ENCODE peak calls at places on chromosomes 5 and 9, in ten cellular contexts. K is tibial artery, F is stomach, O is uterus, L is AG09319, N is psoas muscle, S is AG04449, E is OCI-LY7, Y is GM12865, J is type B pancreatic cell. X is an unnamed sample.

GRCh38 chr5:119048246-119048645 is 22.6 kb upstream of the DMXL1 start:
- DNase-seq in K (no peak), F (no peak), O (no peak), L (no peak), N (no peak), S (no peak), E (no peak), Y (no peak), J (no peak), X (no peak)

GRCh38 chr9:87667164-87667738 is 58.7 kb upstream of the CTSL start:
- DNase-seq in K (no peak), F (no peak), O (no peak), L (no peak), N (no peak), S (no peak), E (peak), Y (peak), J (no peak), X (no peak)

GRCh38 chr9:131516930-131517329 is 14.1 kb downstream of the UCK1 start:
- DNase-seq in K (no peak), F (no peak), O (no peak), L (no peak), N (no peak), S (no peak), E (no peak), Y (no peak), J (no peak), X (no peak)

GRCh38 chr9:6565312-6565711 is 80.2 kb downstream of the GLDC start:
- DNase-seq in K (no peak), F (no peak), O (no peak), L (no peak), N (no peak), S (no peak), E (no peak), Y (no peak), J (no peak), X (no peak)

GRCh38 chr9:114486205-114486963 is 18.9 kb downstream of the WHRN start:
- DNase-seq in K (peak), F (no peak), O (no peak), L (no peak), N (no peak), S (no peak), E (no peak), Y (no peak), J (no peak), X (no peak)

GRCh38 chr9:112065781-112066606 is 109.1 kb downstream of the SUSD1 start:
- DNase-seq in K (no peak), F (peak), O (peak), L (no peak), N (no peak), S (peak), E (no peak), Y (no peak), J (no peak), X (no peak)

GRCh38 chr5:58666598-58667595 is 84.0 kb downstream of the RAB3C start:
- DNase-seq in K (no peak), F (no peak), O (peak), L (no peak), N (no peak), S (no peak), E (no peak), Y (no peak), J (no peak), X (no peak)

GRCh38 chr9:118318770-118319443 is 614.7 kb downstream of the TLR4 start:
- DNase-seq in K (peak), F (no peak), O (no peak), L (no peak), N (peak), S (no peak), E (no peak), Y (no peak), J (no peak), X (no peak)

GRCh38 chr5:56522169-56522568 is 289.0 kb upstream of the ANKRD55 start:
- DNase-seq in K (no peak), F (no peak), O (no peak), L (no peak), N (no peak), S (no peak), E (no peak), Y (no peak), J (no peak), X (no peak)

GRCh38 chr5:138352071-138352721 is at the start of gene KDM3B:
- DNase-seq in K (peak), F (peak), O (peak), L (peak), N (peak), S (no peak), E (peak), Y (peak), J (peak), X (peak)

GRCh38 chr9:130642926-130643325 is 21.5 kb upstream of the PRDM12 start:
- DNase-seq in K (no peak), F (no peak), O (no peak), L (no peak), N (no peak), S (no peak), E (no peak), Y (no peak), J (no peak), X (no peak)

GRCh38 chr9:123960366-123960765 is 30.4 kb upstream of the DENND1A start:
- DNase-seq in K (no peak), F (no peak), O (no peak), L (no peak), N (no peak), S (no peak), E (peak), Y (peak), J (no peak), X (no peak)
- TF ChIP-seq CTCF in K (no peak), F (no peak), O (no peak), L (no peak), N (no peak), S (no peak), E (peak), Y (peak), J (no peak), X (no peak)

DNA sequence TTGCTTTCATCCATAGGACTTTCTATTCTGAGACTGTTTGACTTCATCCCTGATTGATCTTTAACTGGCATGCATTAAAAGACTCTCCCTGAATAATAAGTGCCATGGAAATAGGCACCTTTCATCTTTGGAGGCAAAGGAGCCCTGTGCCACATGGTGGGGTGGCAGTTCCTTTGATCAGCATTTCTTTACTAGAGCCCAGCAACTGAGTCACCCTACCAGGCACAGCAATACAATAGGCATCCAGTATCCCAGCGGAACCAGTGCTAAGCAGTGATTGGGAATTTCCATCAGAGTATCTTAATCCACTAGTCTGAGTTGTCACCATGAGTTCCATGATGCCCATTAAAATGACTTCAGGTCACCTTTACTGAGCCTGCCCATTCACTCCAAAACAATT is 476.1 kb upstream of the MPDZ start:
- DNase-seq in K (no peak), F (no peak), O (no peak), L (no peak), N (no peak), S (no peak), E (no peak), Y (no peak), J (no peak), X (no peak)
- TF ChIP-seq CTCF in K (no peak), F (no peak), O (no peak), L (no peak), N (no peak), S (no peak), E (no peak), Y (no peak), J (no peak), X (no peak)

DNA sequence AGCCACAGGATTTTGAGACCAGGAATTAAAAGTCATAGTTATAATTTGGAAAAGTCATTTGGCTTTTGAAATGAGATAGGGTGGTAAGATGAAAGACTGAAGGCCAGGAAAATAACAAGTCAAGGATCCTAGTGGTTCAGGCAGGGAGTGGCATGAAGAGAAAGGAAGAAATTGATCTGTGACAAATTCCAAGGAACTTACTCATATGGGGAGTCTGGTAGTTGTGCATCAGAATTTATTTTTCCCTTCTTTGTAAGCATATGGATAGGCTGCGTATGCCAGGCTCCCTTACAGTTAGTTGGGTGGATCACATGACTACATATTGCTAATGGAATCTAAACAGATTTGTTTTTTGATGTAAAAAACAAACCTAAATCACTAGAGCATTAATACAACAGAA is 21.0 kb downstream of the ISL1 start:
- DNase-seq in K (no peak), F (no peak), O (no peak), L (no peak), N (no peak), S (no peak), E (no peak), Y (no peak), J (no peak), X (no peak)
- TF ChIP-seq CTCF in K (no peak), F (no peak), O (no peak), L (no peak), N (no peak), S (no peak), E (no peak), Y (no peak), J (peak), X (no peak)

GRCh38 chr5:156835905-156836304 is 14.2 kb upstream of the PPP1R2B start:
- DNase-seq in K (no peak), F (no peak), O (no peak), L (no peak), N (no peak), S (no peak), E (peak), Y (peak), J (no peak), X (no peak)
- TF ChIP-seq CTCF in K (no peak), F (no peak), O (no peak), L (no peak), N (no peak), S (no peak), E (peak), Y (peak), J (peak), X (peak)

GRCh38 chr9:107274096-107274495 is 9.0 kb upstream of the RAD23B start:
- DNase-seq in K (no peak), F (no peak), O (no peak), L (no peak), N (no peak), S (no peak), E (no peak), Y (peak), J (no peak), X (no peak)
- TF ChIP-seq CTCF in K (no peak), F (no peak), O (no peak), L (no peak), N (no peak), S (no peak), E (peak), Y (peak), J (peak), X (peak)

DNA sequence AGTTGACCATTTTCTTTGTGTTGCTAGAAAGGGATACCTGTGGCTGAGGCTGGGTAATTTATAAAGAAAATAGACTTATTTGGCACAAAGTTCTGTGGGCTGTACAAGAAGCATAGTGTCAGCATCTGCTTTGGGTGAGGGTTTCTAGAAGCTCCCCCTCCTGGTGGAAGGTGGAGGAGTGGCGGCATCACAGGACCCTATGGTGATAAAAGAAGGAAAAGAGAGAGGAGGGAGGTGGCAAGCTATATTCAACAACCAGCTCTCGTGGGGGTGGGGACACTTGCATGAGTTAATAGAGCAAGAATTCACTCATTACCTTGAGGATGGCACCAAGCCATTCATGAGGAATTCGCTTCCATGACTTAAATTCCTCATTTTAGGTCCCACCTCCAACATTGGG is 2041.4 kb upstream of the CDH9 start:
- DNase-seq in K (no peak), F (no peak), O (no peak), L (no peak), N (no peak), S (no peak), E (no peak), Y (no peak), J (no peak), X (no peak)
- TF ChIP-seq CTCF in K (no peak), F (no peak), O (no peak), L (no peak), N (no peak), S (no peak), E (peak), Y (no peak), J (peak), X (no peak)

GRCh38 chr9:110877376-110877775 is 160.9 kb downstream of the LPAR1 start:
- DNase-seq in K (no peak), F (no peak), O (no peak), L (no peak), N (no peak), S (no peak), E (no peak), Y (no peak), J (no peak), X (no peak)

GRCh38 chr9:110880123-110880522 is 158.1 kb downstream of the LPAR1 start:
- DNase-seq in K (no peak), F (no peak), O (no peak), L (peak), N (no peak), S (peak), E (no peak), Y (no peak), J (no peak), X (no peak)

GRCh38 chr9:110869931-110870330 is 168.3 kb downstream of the LPAR1 start:
- DNase-seq in K (no peak), F (no peak), O (no peak), L (no peak), N (no peak), S (no peak), E (no peak), Y (no peak), J (no peak), X (no peak)

GRCh38 chr9:110871736-110872135 is 166.5 kb downstream of the LPAR1 start:
- DNase-seq in K (no peak), F (no peak), O (no peak), L (no peak), N (no peak), S (no peak), E (no peak), Y (no peak), J (no peak), X (no peak)

DNA sequence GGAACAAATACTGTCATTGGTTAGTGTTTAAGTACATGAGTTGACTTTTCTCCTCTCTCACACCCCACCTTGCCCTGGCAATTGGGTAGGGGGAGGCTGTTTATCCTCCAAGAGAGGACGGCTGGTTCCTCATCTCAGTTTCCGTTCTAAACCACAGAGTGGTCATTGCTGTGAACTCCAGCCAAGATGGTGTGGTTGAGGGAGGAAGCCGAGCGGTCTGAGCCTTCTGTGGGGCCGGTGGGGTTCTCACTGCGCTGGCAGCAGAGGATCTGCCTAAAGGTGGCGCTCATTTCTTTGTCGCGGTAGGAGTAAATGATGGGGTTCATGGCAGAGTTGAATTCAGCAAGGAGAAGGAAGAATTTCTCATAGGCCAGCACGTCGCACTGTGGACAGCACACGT is 163.0 kb downstream of the LPAR1 start:
- DNase-seq in K (peak), F (no peak), O (no peak), L (no peak), N (peak), S (no peak), E (no peak), Y (peak), J (no peak), X (peak)
- TF ChIP-seq CTCF in K (no peak), F (no peak), O (no peak), L (no peak), N (no peak), S (no peak), E (peak), Y (peak), J (no peak), X (peak)